ENCODE peak calls at places on chromosome 17, in eight cellular contexts. One of them, this sample, is unnamed.

GRCh38 chr17:66076546-66077190 is 115.3 kb downstream of the CEP112 start:
- DNase-seq in NCI-H345: peak; percentile 16
- DNase-seq in iPS-NIHi11: no peak
- DNase-seq in amniotic stem cell: no peak
- DNase-seq in NCI-H1694 treated with DMSO at 0.1 percent for 48 hours: no peak
- DNase-seq in stimulated activated CD8-positive, alpha-beta memory T cell treated with anti-CD3 and anti-CD28 coated beads, Interleukin-2, amount 100 ng/mL, for 48 hours: no peak
- DNase-seq in astrocyte of the spinal cord: no peak
- DNase-seq in dermis microvascular lymphatic vessel endothelial cell: no peak
- DNase-seq in this sample: no peak

GRCh38 chr17:57714660-57715059 is 30.4 kb downstream of the CCDC182 start:
- DNase-seq in NCI-H345: no peak
- DNase-seq in iPS-NIHi11: no peak
- DNase-seq in amniotic stem cell: no peak
- DNase-seq in NCI-H1694 treated with DMSO at 0.1 percent for 48 hours: no peak
- DNase-seq in stimulated activated CD8-positive, alpha-beta memory T cell treated with anti-CD3 and anti-CD28 coated beads, Interleukin-2, amount 100 ng/mL, for 48 hours: no peak
- DNase-seq in astrocyte of the spinal cord: no peak
- DNase-seq in dermis microvascular lymphatic vessel endothelial cell: no peak
- DNase-seq in this sample: peak; percentile 16

GRCh38 chr17:80998388-80999223 is 7.0 kb downstream of the CHMP6 start:
- DNase-seq in NCI-H345: no peak
- DNase-seq in iPS-NIHi11: no peak
- DNase-seq in amniotic stem cell: no peak
- DNase-seq in NCI-H1694 treated with DMSO at 0.1 percent for 48 hours: no peak
- DNase-seq in stimulated activated CD8-positive, alpha-beta memory T cell treated with anti-CD3 and anti-CD28 coated beads, Interleukin-2, amount 100 ng/mL, for 48 hours: no peak
- DNase-seq in astrocyte of the spinal cord: no peak
- DNase-seq in dermis microvascular lymphatic vessel endothelial cell: no peak
- DNase-seq in this sample: no peak

GRCh38 chr17:41812176-41813038 is at the start of gene FKBP10:
- DNase-seq in NCI-H345: peak; percentile 76
- DNase-seq in iPS-NIHi11: peak; percentile 92
- DNase-seq in amniotic stem cell: peak; percentile 80
- DNase-seq in NCI-H1694 treated with DMSO at 0.1 percent for 48 hours: no peak
- DNase-seq in stimulated activated CD8-positive, alpha-beta memory T cell treated with anti-CD3 and anti-CD28 coated beads, Interleukin-2, amount 100 ng/mL, for 48 hours: no peak
- DNase-seq in astrocyte of the spinal cord: peak; percentile 95
- DNase-seq in dermis microvascular lymphatic vessel endothelial cell: peak; percentile 40
- DNase-seq in this sample: peak; percentile 67

GRCh38 chr17:72502940-72503341 is 382.1 kb downstream of the SOX9 start:
- DNase-seq in NCI-H345: no peak
- DNase-seq in iPS-NIHi11: no peak
- DNase-seq in amniotic stem cell: no peak
- DNase-seq in NCI-H1694 treated with DMSO at 0.1 percent for 48 hours: no peak
- DNase-seq in stimulated activated CD8-positive, alpha-beta memory T cell treated with anti-CD3 and anti-CD28 coated beads, Interleukin-2, amount 100 ng/mL, for 48 hours: no peak
- DNase-seq in astrocyte of the spinal cord: no peak
- DNase-seq in dermis microvascular lymphatic vessel endothelial cell: no peak
- DNase-seq in this sample: no peak

GRCh38 chr17:6019959-6020358 is 50.2 kb upstream of the WSCD1 start:
- DNase-seq in NCI-H345: no peak
- DNase-seq in iPS-NIHi11: no peak
- DNase-seq in amniotic stem cell: no peak
- DNase-seq in NCI-H1694 treated with DMSO at 0.1 percent for 48 hours: no peak
- DNase-seq in stimulated activated CD8-positive, alpha-beta memory T cell treated with anti-CD3 and anti-CD28 coated beads, Interleukin-2, amount 100 ng/mL, for 48 hours: no peak
- DNase-seq in astrocyte of the spinal cord: no peak
- DNase-seq in dermis microvascular lymphatic vessel endothelial cell: no peak
- DNase-seq in this sample: no peak

GRCh38 chr17:45366691-45367090 is 49.9 kb upstream of the MAP3K14 start:
- DNase-seq in NCI-H345: no peak
- DNase-seq in iPS-NIHi11: no peak
- DNase-seq in amniotic stem cell: no peak
- DNase-seq in NCI-H1694 treated with DMSO at 0.1 percent for 48 hours: no peak
- DNase-seq in stimulated activated CD8-positive, alpha-beta memory T cell treated with anti-CD3 and anti-CD28 coated beads, Interleukin-2, amount 100 ng/mL, for 48 hours: no peak
- DNase-seq in astrocyte of the spinal cord: no peak
- DNase-seq in dermis microvascular lymphatic vessel endothelial cell: no peak
- DNase-seq in this sample: no peak

GRCh38 chr17:65559802-65560627 is 1.4 kb downstream of the AXIN2 start:
- DNase-seq in NCI-H345: peak; percentile 47
- DNase-seq in iPS-NIHi11: peak; percentile 69
- DNase-seq in amniotic stem cell: no peak
- DNase-seq in NCI-H1694 treated with DMSO at 0.1 percent for 48 hours: no peak
- DNase-seq in stimulated activated CD8-positive, alpha-beta memory T cell treated with anti-CD3 and anti-CD28 coated beads, Interleukin-2, amount 100 ng/mL, for 48 hours: no peak
- DNase-seq in astrocyte of the spinal cord: peak; percentile 34
- DNase-seq in dermis microvascular lymphatic vessel endothelial cell: no peak
- DNase-seq in this sample: no peak

GRCh38 chr17:4086041-4086483 is 56.8 kb downstream of the ZZEF1 start:
- DNase-seq in NCI-H345: no peak
- DNase-seq in iPS-NIHi11: no peak
- DNase-seq in amniotic stem cell: no peak
- DNase-seq in NCI-H1694 treated with DMSO at 0.1 percent for 48 hours: no peak
- DNase-seq in stimulated activated CD8-positive, alpha-beta memory T cell treated with anti-CD3 and anti-CD28 coated beads, Interleukin-2, amount 100 ng/mL, for 48 hours: no peak
- DNase-seq in astrocyte of the spinal cord: no peak
- DNase-seq in dermis microvascular lymphatic vessel endothelial cell: no peak
- DNase-seq in this sample: no peak

GRCh38 chr17:47694018-47694817 is at the start of gene TBKBP1:
- DNase-seq in NCI-H345: peak; percentile 50
- DNase-seq in iPS-NIHi11: peak; percentile 86
- DNase-seq in amniotic stem cell: no peak
- DNase-seq in NCI-H1694 treated with DMSO at 0.1 percent for 48 hours: no peak
- DNase-seq in stimulated activated CD8-positive, alpha-beta memory T cell treated with anti-CD3 and anti-CD28 coated beads, Interleukin-2, amount 100 ng/mL, for 48 hours: no peak
- DNase-seq in astrocyte of the spinal cord: no peak
- DNase-seq in dermis microvascular lymphatic vessel endothelial cell: peak; percentile 12
- DNase-seq in this sample: no peak